ENCODE peak calls at places on chromosomes 2 and 18, in four cellular contexts. One of them, this sample, is unnamed.
A peak's percentile ranks its signal among the peaks of the same experiment; 100 is the strongest.

GRCh38 chr2:207166349-207167128 is 791 bp upstream of the KLF7 start:
- DNase-seq in epithelial cell of prostate: no peak
- DNase-seq in iPS DF 6.9: no peak
- DNase-seq in body of pancreas: peak; percentile 81
- DNase-seq in this sample: peak; percentile 85

GRCh38 chr2:3536682-3537632 is 17.6 kb upstream of the ADI1 start:
- DNase-seq in body of pancreas: peak; percentile 13
- DNase-seq in iPS DF 6.9: no peak
- DNase-seq in epithelial cell of prostate: no peak
- DNase-seq in this sample: peak; percentile 80

GRCh38 chr2:196482119-196483065 is 157.1 kb upstream of the CCDC150 start:
- DNase-seq in iPS DF 6.9: no peak
- DNase-seq in body of pancreas: no peak
- DNase-seq in epithelial cell of prostate: no peak
- DNase-seq in this sample: no peak

GRCh38 chr18:58299936-58300335 is 255.9 kb downstream of the NEDD4L start:
- DNase-seq in iPS DF 6.9: no peak
- DNase-seq in epithelial cell of prostate: no peak
- DNase-seq in body of pancreas: no peak
- DNase-seq in this sample: no peak

GRCh38 chr18:31206787-31207381 is 44.2 kb upstream of the DSC1 start:
- DNase-seq in epithelial cell of prostate: peak; percentile 94
- DNase-seq in body of pancreas: peak; percentile 88
- DNase-seq in iPS DF 6.9: no peak
- DNase-seq in this sample: peak; percentile 77

GRCh38 chr2:33366473-33366872 is 110.0 kb upstream of the RASGRP3 start:
- DNase-seq in body of pancreas: peak; percentile 62
- DNase-seq in iPS DF 6.9: no peak
- DNase-seq in epithelial cell of prostate: no peak
- DNase-seq in this sample: peak; percentile 80

GRCh38 chr2:145598434-145598833 is 1078.5 kb upstream of the ZEB2 start:
- DNase-seq in iPS DF 6.9: no peak
- DNase-seq in epithelial cell of prostate: no peak
- DNase-seq in body of pancreas: no peak
- DNase-seq in this sample: no peak

GRCh38 chr2:189142893-189143759 is 36.4 kb downstream of the COL5A2 start:
- DNase-seq in iPS DF 6.9: peak; percentile 45
- DNase-seq in epithelial cell of prostate: peak; percentile 16
- DNase-seq in body of pancreas: peak; percentile 59
- DNase-seq in this sample: no peak

GRCh38 chr2:157751462-157752058 is 122.9 kb upstream of the ACVR1C start:
- DNase-seq in iPS DF 6.9: no peak
- DNase-seq in epithelial cell of prostate: peak; percentile 92
- DNase-seq in body of pancreas: peak; percentile 76
- DNase-seq in this sample: no peak

GRCh38 chr2:179264238-179265081 is at the start of gene SESTD1:
- DNase-seq in epithelial cell of prostate: no peak
- DNase-seq in body of pancreas: peak; percentile 80
- DNase-seq in iPS DF 6.9: no peak
- DNase-seq in this sample: peak; percentile 88

GRCh38 chr2:79292231-79292785 is 132.8 kb upstream of the REG3A start:
- DNase-seq in iPS DF 6.9: no peak
- DNase-seq in epithelial cell of prostate: no peak
- DNase-seq in body of pancreas: no peak
- DNase-seq in this sample: no peak

GRCh38 chr2:128187032-128187654 is 96.1 kb downstream of the UGGT1 start:
- DNase-seq in iPS DF 6.9: no peak
- DNase-seq in body of pancreas: peak; percentile 37
- DNase-seq in epithelial cell of prostate: no peak
- DNase-seq in this sample: no peak

GRCh38 chr18:69400976-69401474 is 337 bp downstream of the DOK6 start:
- DNase-seq in iPS DF 6.9: no peak
- DNase-seq in epithelial cell of prostate: no peak
- DNase-seq in body of pancreas: peak; percentile 7
- DNase-seq in this sample: peak; percentile 79

GRCh38 chr2:200509227-200509607 is 651 bp downstream of the KCTD18 start:
- DNase-seq in body of pancreas: no peak
- DNase-seq in epithelial cell of prostate: no peak
- DNase-seq in iPS DF 6.9: no peak
- DNase-seq in this sample: no peak

GRCh38 chr2:219273887-219274391 is 5.2 kb upstream of the DNAJB2 start:
- DNase-seq in body of pancreas: no peak
- DNase-seq in epithelial cell of prostate: peak; percentile 94
- DNase-seq in iPS DF 6.9: no peak
- DNase-seq in this sample: peak; percentile 78

GRCh38 chr2:29361255-29361654 is 246.0 kb downstream of the CLIP4 start:
- DNase-seq in body of pancreas: no peak
- DNase-seq in iPS DF 6.9: no peak
- DNase-seq in epithelial cell of prostate: no peak
- DNase-seq in this sample: no peak

GRCh38 chr2:107790837-107791236 is 35.9 kb upstream of the RGPD4 start:
- DNase-seq in body of pancreas: no peak
- DNase-seq in iPS DF 6.9: no peak
- DNase-seq in epithelial cell of prostate: no peak
- DNase-seq in this sample: no peak

GRCh38 chr18:77108001-77108692 is 24.4 kb downstream of the MBP start:
- DNase-seq in iPS DF 6.9: no peak
- DNase-seq in body of pancreas: no peak
- DNase-seq in epithelial cell of prostate: no peak
- DNase-seq in this sample: peak; percentile 75

GRCh38 chr2:232477751-232478510 is 9.7 kb downstream of the ECEL1 start:
- DNase-seq in body of pancreas: peak; percentile 2
- DNase-seq in epithelial cell of prostate: no peak
- DNase-seq in iPS DF 6.9: no peak
- DNase-seq in this sample: peak; percentile 54

GRCh38 chr2:189276277-189276676 is 96.7 kb upstream of the COL5A2 start:
- DNase-seq in epithelial cell of prostate: no peak
- DNase-seq in body of pancreas: no peak
- DNase-seq in iPS DF 6.9: no peak
- DNase-seq in this sample: no peak

GRCh38 chr2:230179086-230179485 is 40.7 kb downstream of the SP110 start:
- DNase-seq in body of pancreas: no peak
- DNase-seq in epithelial cell of prostate: no peak
- DNase-seq in iPS DF 6.9: no peak
- DNase-seq in this sample: no peak
- H3K27ac ChIP-seq in body of pancreas: no peak overlapping the region
- H3K27ac ChIP-seq in epithelial cell of prostate: no peak overlapping the region
- H3K27ac ChIP-seq in iPS DF 6.9: no peak overlapping the region
- H3K27ac ChIP-seq in this sample: no peak overlapping the region

DNA sequence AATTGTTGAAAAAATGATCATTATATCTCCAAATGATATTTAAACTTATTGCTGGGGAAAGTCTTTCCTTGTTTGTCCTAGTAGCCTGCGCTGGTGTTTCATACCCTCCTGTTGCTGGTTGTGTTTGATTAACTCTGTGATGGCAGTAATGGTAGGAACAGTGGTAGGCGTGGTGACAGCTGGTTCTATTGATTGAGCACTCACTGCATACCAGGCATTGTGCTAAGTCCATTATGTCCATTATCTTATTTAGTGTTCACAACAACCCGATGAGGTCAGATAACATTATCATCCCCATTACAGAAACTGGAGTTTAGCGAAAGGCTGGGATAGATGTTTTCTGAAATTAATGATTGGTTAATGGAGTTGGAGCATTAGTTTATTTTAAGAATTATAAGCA is 77.8 kb upstream of the STON1 start:
- DNase-seq in epithelial cell of prostate: no peak
- DNase-seq in iPS DF 6.9: no peak
- DNase-seq in body of pancreas: no peak
- DNase-seq in this sample: no peak
- H3K27ac ChIP-seq in epithelial cell of prostate: no peak overlapping the region
- H3K27ac ChIP-seq in iPS DF 6.9: no peak overlapping the region
- H3K27ac ChIP-seq in body of pancreas: no peak overlapping the region
- H3K27ac ChIP-seq in this sample: no peak overlapping the region

GRCh38 chr2:187541086-187542085 is 12.8 kb downstream of the TFPI start:
- DNase-seq in body of pancreas: peak; percentile 14
- DNase-seq in iPS DF 6.9: no peak
- DNase-seq in epithelial cell of prostate: no peak
- DNase-seq in this sample: no peak

GRCh38 chr2:187545238-187545751 is 8.9 kb downstream of the TFPI start:
- DNase-seq in iPS DF 6.9: no peak
- DNase-seq in epithelial cell of prostate: no peak
- DNase-seq in body of pancreas: no peak
- DNase-seq in this sample: no peak

GRCh38 chr2:187544371-187545080 is 9.7 kb downstream of the TFPI start:
- DNase-seq in iPS DF 6.9: no peak
- DNase-seq in body of pancreas: no peak
- DNase-seq in epithelial cell of prostate: no peak
- DNase-seq in this sample: no peak

GRCh38 chr2:187543488-187543887 is 10.7 kb downstream of the TFPI start:
- DNase-seq in epithelial cell of prostate: no peak
- DNase-seq in body of pancreas: no peak
- DNase-seq in iPS DF 6.9: no peak
- DNase-seq in this sample: no peak

DNA sequence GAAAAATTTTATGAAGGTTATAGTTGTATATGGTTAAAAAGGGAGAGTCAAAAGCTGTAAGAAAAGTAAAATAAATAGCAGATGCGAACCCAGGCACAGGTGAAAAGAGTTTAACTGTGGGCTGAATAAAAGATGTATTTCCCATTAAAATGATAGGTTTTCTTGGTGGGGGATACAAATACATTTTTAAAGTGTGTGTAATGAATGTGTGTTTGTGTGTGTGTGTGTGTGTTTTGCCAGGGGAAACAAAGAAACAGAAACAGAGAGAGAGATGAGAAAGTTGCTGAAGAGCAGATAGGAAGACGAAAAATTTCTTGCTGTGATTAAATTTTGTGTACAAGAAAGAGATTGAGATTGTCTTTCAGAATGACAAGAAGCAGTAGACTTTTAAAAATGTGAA is 12.1 kb downstream of the TFPI start:
- DNase-seq in epithelial cell of prostate: no peak
- DNase-seq in body of pancreas: no peak
- DNase-seq in iPS DF 6.9: no peak
- DNase-seq in this sample: no peak
- H3K27ac ChIP-seq in epithelial cell of prostate: peak overlapping the region; percentile 79
- H3K27ac ChIP-seq in body of pancreas: peak overlapping the region; percentile 15
- H3K27ac ChIP-seq in iPS DF 6.9: no peak overlapping the region
- H3K27ac ChIP-seq in this sample: no peak overlapping the region

DNA sequence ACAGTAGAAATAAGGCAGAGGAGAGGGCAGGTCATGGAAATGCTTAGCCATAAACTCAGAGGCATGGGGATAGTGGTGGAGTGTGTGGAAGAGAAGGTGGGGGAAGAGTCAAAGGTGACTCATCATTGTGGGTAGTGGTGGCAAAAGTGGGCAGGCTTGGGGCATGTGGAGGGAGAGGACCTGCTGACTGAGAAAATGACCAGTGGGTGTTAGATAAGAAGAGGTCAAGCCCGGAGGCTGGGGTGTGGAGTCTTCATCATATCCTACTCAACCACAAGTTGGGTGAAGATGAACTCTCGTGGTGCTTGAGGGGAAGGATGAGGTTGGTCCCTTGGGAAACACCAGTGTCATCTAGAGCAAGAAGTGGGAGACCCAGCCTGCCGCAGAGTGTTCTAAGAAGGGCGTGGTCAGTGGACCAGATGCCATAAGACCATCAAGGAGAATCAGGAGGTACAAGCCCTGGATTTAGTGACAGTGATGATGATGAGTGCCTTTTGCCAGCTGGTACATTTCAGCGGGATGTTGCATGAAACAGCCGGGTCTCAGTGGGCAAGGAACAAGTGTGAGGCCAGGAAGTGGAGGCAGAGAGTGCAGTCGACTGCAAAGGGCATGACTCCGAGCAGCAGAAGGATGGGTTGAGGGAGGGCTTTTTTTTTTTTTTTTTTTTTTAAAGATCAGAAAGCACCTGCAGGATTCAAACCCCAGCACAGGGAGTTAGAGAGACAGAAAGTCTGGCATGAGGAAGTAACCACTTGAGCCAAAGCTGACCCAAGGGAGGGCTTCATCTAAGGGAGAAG is 122.6 kb upstream of the SPRED2 start:
- DNase-seq in iPS DF 6.9: no peak
- DNase-seq in body of pancreas: no peak
- DNase-seq in epithelial cell of prostate: no peak
- DNase-seq in this sample: no peak
- H3K27ac ChIP-seq in iPS DF 6.9: no peak overlapping the region
- H3K27ac ChIP-seq in body of pancreas: no peak overlapping the region
- H3K27ac ChIP-seq in epithelial cell of prostate: no peak overlapping the region
- H3K27ac ChIP-seq in this sample: no peak overlapping the region

DNA sequence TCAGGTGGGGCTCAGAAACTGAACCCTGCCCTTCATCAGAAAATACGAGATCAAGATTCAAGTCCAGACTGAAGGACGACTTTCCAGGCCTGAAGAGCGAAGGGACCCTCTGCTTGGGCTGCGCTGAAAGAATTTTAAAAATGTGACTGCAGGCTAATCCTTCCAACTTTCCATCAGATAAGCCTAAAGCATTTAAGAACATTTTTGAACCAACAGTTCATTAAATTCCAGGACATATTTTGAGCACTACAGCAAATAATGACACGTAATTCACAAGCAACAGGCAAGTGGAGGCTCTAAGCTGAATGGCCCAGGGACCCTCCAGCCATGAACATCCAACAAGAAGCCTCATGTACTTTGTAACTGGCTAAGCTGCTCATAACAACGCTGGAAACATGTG is 28.6 kb upstream of the PXDN start:
- DNase-seq in body of pancreas: no peak
- DNase-seq in epithelial cell of prostate: no peak
- DNase-seq in iPS DF 6.9: no peak
- DNase-seq in this sample: no peak
- H3K27ac ChIP-seq in body of pancreas: no peak overlapping the region
- H3K27ac ChIP-seq in epithelial cell of prostate: no peak overlapping the region
- H3K27ac ChIP-seq in iPS DF 6.9: no peak overlapping the region
- H3K27ac ChIP-seq in this sample: no peak overlapping the region

GRCh38 chr2:210548878-210549384 is 7.5 kb upstream of the CPS1 start:
- DNase-seq in epithelial cell of prostate: no peak
- DNase-seq in iPS DF 6.9: no peak
- DNase-seq in body of pancreas: no peak
- DNase-seq in this sample: no peak
- H3K27ac ChIP-seq in epithelial cell of prostate: no peak overlapping the region
- H3K27ac ChIP-seq in iPS DF 6.9: no peak overlapping the region
- H3K27ac ChIP-seq in body of pancreas: no peak overlapping the region
- H3K27ac ChIP-seq in this sample: no peak overlapping the region

This sample was measured in aorta.